ENCODE peak calls at places on chromosomes 2 and 18, in seven cellular contexts. P is DND-41, Q is PC-3, V is neural progenitor cell, I is endothelial cell of umbilical vein, Z is fibroblast of lung, L is A673. E is an unnamed sample.

GRCh38 chr2:1696472-1696871 is 47.8 kb downstream of the PXDN start:
- DNase-seq in I (no peak), Q (no peak), V (no peak), P (no peak), Z (no peak), L (no peak), E (no peak)

GRCh38 chr2:60644942-60645341 is 91.5 kb upstream of the BCL11A start:
- DNase-seq in P (no peak), I (no peak), Q (no peak), V (no peak), Z (no peak), L (no peak), E (peak; percentile 56)

GRCh38 chr2:208101716-208102631 is 22.4 kb downstream of the CRYGD start:
- DNase-seq in I (peak; percentile 22), L (peak; percentile 7), Z (peak; percentile 34), P (no peak), Q (peak; percentile 70), V (peak; percentile 38), E (no peak)

GRCh38 chr2:38943784-38944183 is 54.1 kb downstream of the ARHGEF33 start:
- DNase-seq in Q (no peak), I (no peak), Z (no peak), V (no peak), P (no peak), L (no peak), E (no peak)

GRCh38 chr2:61405813-61406212 is 65.1 kb downstream of the USP34 start:
- DNase-seq in Z (no peak), L (no peak), I (no peak), Q (no peak), P (no peak), V (no peak), E (no peak)

GRCh38 chr2:37376421-37377186 is 32.2 kb downstream of the QPCT start:
- DNase-seq in V (no peak), P (peak; percentile 32), L (peak; percentile 81), I (no peak), Z (peak; percentile 94), Q (peak; percentile 95), E (peak; percentile 98)

GRCh38 chr18:9771261-9771976 is 63.3 kb downstream of the RAB31 start:
- DNase-seq in I (peak; percentile 81), P (peak; percentile 32), L (peak; percentile 66), Z (peak; percentile 62), Q (peak; percentile 76), V (peak; percentile 85), E (no peak)

GRCh38 chr18:2932247-2933181 is 80.4 kb downstream of the LPIN2 start:
- DNase-seq in P (peak; percentile 41), I (peak; percentile 64), Z (peak; percentile 45), Q (peak; percentile 87), L (peak; percentile 79), V (peak; percentile 80), E (peak; percentile 69)

GRCh38 chr2:240142859-240143258 is 2.4 kb upstream of the OTOS start:
- DNase-seq in I (no peak), Q (no peak), V (no peak), P (no peak), Z (no peak), L (no peak), E (no peak)

GRCh38 chr2:43542285-43542933 is 53.4 kb downstream of the THADA start:
- DNase-seq in V (peak; percentile 27), Q (peak; percentile 73), P (no peak), I (peak; percentile 66), Z (peak; percentile 44), L (peak; percentile 63), E (peak; percentile 28)

GRCh38 chr18:79937103-79937860 is 14.2 kb downstream of the SLC66A2 start:
- DNase-seq in Q (no peak), P (no peak), Z (no peak), L (no peak), I (no peak), V (no peak), E (no peak)

GRCh38 chr18:39841133-39842041 is 2113.6 kb upstream of the PIK3C3 start:
- DNase-seq in Z (peak; percentile 67), L (peak; percentile 87), V (peak; percentile 92), I (peak; percentile 76), P (no peak), Q (peak; percentile 35), E (no peak)

GRCh38 chr2:238099709-238100048 is 461 bp upstream of the ESPNL start:
- DNase-seq in Q (no peak), V (no peak), L (no peak), Z (no peak), P (no peak), I (no peak), E (no peak)

GRCh38 chr2:10798783-10799182 is 13.8 kb downstream of the PDIA6 start:
- DNase-seq in Z (no peak), L (peak; percentile 46), P (no peak), I (no peak), V (peak; percentile 41), Q (no peak), E (no peak)

GRCh38 chr2:217289909-217290283 is 430.0 kb upstream of the TNP1 start:
- DNase-seq in Q (peak; percentile 74), P (no peak), L (no peak), Z (peak; percentile 92), V (peak; percentile 77), I (no peak), E (no peak)

GRCh38 chr2:137151731-137152130 is 386.4 kb downstream of the THSD7B start:
- DNase-seq in Z (no peak), P (no peak), I (no peak), Q (peak; percentile 38), V (no peak), L (no peak), E (no peak)

GRCh38 chr18:4293337-4293736 is 161.8 kb downstream of the DLGAP1 start:
- DNase-seq in V (no peak), I (no peak), Z (no peak), L (no peak), P (no peak), Q (no peak), E (no peak)

GRCh38 chr18:74898965-74899364 is 301.3 kb downstream of the ZNF407 start:
- DNase-seq in Z (peak; percentile 55), Q (peak; percentile 72), P (no peak), V (no peak), L (peak; percentile 71), I (peak; percentile 51), E (no peak)

GRCh38 chr18:59704146-59704545 is 6.9 kb upstream of the CCBE1 start:
- DNase-seq in Q (peak; percentile 62), V (no peak), L (no peak), Z (no peak), I (no peak), P (no peak), E (no peak)

GRCh38 chr2:201322772-201323171 is 34.4 kb downstream of the FLACC1 start:
- DNase-seq in L (no peak), Z (no peak), P (no peak), V (no peak), Q (no peak), I (no peak), E (no peak)

GRCh38 chr2:46460241-46460921 is 19.0 kb upstream of the TMEM247 start:
- DNase-seq in I (no peak), P (no peak), L (no peak), V (no peak), Q (no peak), Z (no peak), E (no peak)

GRCh38 chr18:47261902-47262301 is 10.4 kb upstream of the SKOR2 start:
- DNase-seq in Q (no peak), I (no peak), P (no peak), V (peak; percentile 7), Z (no peak), L (no peak), E (no peak)

GRCh38 chr18:47262397-47263196 is 11.1 kb upstream of the SKOR2 start:
- DNase-seq in P (no peak), Q (no peak), L (no peak), I (no peak), Z (no peak), V (peak; percentile 33), E (no peak)

GRCh38 chr18:47260924-47261701 is 9.7 kb upstream of the SKOR2 start:
- DNase-seq in V (peak; percentile 54), L (no peak), I (no peak), Q (no peak), Z (no peak), P (no peak), E (no peak)

GRCh38 chr18:47263197-47263827 is 11.9 kb upstream of the SKOR2 start:
- DNase-seq in Z (no peak), Q (no peak), L (no peak), P (no peak), V (peak; percentile 83), I (no peak), E (no peak)

GRCh38 chr18:47260138-47260923 is 8.9 kb upstream of the SKOR2 start:
- DNase-seq in Q (peak; percentile 9), P (peak; percentile 15), V (peak; percentile 93), I (peak; percentile 25), Z (peak; percentile 44), L (peak; percentile 68), E (no peak)
- TF ChIP-seq EZH2 in Q (no peak), P (no peak), V (peak; percentile 65), I (no peak), Z (no peak), L (no peak), E (no peak)

GRCh38 chr2:236503100-236503499 is 66.5 kb upstream of the ACKR3 start:
- DNase-seq in V (peak; percentile 17), L (no peak), Z (no peak), I (no peak), P (no peak), Q (no peak), E (no peak)
- TF ChIP-seq CTCF in V (peak; percentile 32), L (peak; percentile 12), Z (no peak), I (no peak), P (peak; percentile 34), Q (peak; percentile 37), E (no peak)

GRCh38 chr2:234679766-234680687 is 183.1 kb upstream of the ARL4C start:
- DNase-seq in P (no peak), I (peak; percentile 93), Q (peak; percentile 89), L (no peak), Z (peak; percentile 99), V (no peak), E (no peak)
- TF ChIP-seq EZH2 in P (no peak), I (no peak), Q (no peak), L (no peak), Z (no peak), V (no peak), E (no peak)

DNA sequence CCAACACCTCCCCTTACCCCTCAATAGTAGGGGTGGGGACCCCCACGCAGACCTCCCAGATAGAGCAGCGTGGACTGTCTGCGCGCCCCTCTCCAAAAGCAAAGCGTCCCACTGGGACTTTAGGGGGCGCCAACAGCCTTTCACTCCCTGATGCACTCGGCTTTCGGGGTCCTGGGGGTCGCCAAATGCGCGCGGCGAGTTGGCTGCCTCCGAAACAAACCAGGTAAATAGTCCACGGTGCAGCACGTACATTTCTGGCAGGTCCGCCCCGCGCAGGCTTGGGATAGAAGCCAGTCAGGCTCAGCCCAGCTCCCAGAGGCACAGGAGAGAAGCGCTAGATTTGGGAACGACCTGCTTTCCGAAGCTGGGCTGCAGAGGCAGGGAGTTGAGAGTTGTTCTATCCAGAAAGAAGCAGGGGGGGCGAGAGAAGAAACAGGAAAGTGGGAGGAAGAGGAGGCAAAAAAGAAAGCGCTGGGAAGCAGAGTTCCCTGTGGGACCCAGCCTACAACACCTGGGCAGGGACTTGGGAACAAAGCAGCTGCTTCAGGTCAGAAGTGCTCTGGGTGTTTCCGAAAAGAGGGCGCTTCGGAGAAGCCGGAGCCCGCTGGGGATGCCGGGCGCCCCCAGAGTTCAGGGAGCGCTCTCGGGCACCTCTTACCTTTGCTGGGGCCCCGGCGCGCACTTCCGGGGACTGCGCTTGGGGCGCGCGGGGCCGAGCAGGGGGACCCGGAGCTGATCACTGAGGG is 544 bp downstream of the EVA1A start:
- DNase-seq in Z (peak; percentile 47), I (peak; percentile 56), P (peak; percentile 33), L (peak; percentile 68), Q (peak; percentile 61), V (peak; percentile 60), E (peak; percentile 7)
- TF ChIP-seq CTCF in Z (peak; percentile 47), I (peak; percentile 28), P (peak; percentile 80), L (peak; percentile 73), Q (peak; percentile 80), V (peak; percentile 56), E (peak; percentile 6)

GRCh38 chr2:31137211-31138036 is 816 bp downstream of the GALNT14 start:
- DNase-seq in L (peak; percentile 54), Q (peak; percentile 11), Z (no peak), I (no peak), P (peak; percentile 50), V (peak; percentile 60), E (peak; percentile 26)
- TF ChIP-seq EZH2 in L (peak; percentile 77), Q (no peak), Z (no peak), I (peak; percentile 66), P (no peak), V (peak; percentile 92), E (no peak)

E was measured in MM.1S.